ENCODE peak calls at places on chromosome 11, in six cellular contexts. E is heart right ventricle, S is lower leg skin, F is HL-60, I is cardiac muscle cell, Z is GM13977. D is an unnamed sample.

GRCh38 chr11:123525072-123525471 is 95.0 kb downstream of the GRAMD1B start:
- DNase-seq in Z (no peak), E (no peak), I (peak; percentile 9), F (no peak), S (no peak), D (no peak)

GRCh38 chr11:71179877-71180276 is 72.5 kb downstream of the SHANK2 start:
- DNase-seq in S (peak; percentile 40), Z (no peak), F (no peak), I (no peak), E (no peak), D (no peak)

GRCh38 chr11:64057890-64058289 is 22.2 kb downstream of the FLRT1 start:
- DNase-seq in E (no peak), F (no peak), I (no peak), S (no peak), Z (no peak), D (no peak)

GRCh38 chr11:72673943-72674828 is at the start of gene PDE2A:
- DNase-seq in Z (no peak), S (no peak), I (no peak), F (no peak), E (no peak), D (no peak)

GRCh38 chr11:6371825-6372224 is 18.4 kb upstream of the SMPD1 start:
- DNase-seq in F (no peak), Z (no peak), I (no peak), E (no peak), S (peak; percentile 25), D (no peak)

GRCh38 chr11:113923572-113923971 is 19.0 kb downstream of the HTR3B start:
- DNase-seq in F (no peak), E (no peak), Z (no peak), S (no peak), I (no peak), D (no peak)

GRCh38 chr11:64694821-64695365 is 28.1 kb downstream of the NRXN2 start:
- DNase-seq in S (no peak), Z (peak; percentile 67), F (no peak), E (no peak), I (peak; percentile 23), D (no peak)

GRCh38 chr11:13287681-13288080 is 10.1 kb downstream of the BMAL1 start:
- DNase-seq in S (no peak), I (no peak), F (no peak), Z (no peak), E (no peak), D (no peak)

GRCh38 chr11:93935826-93936225 is 85.3 kb upstream of the HEPHL1 start:
- DNase-seq in F (no peak), S (no peak), I (no peak), Z (no peak), E (no peak), D (peak; percentile 61)

GRCh38 chr11:130874955-130875531 is 41.2 kb downstream of the SNX19 start:
- DNase-seq in F (no peak), Z (no peak), I (no peak), E (no peak), S (no peak), D (no peak)

GRCh38 chr11:64724863-64725535 is 2.0 kb upstream of the NRXN2 start:
- DNase-seq in Z (no peak), F (no peak), S (no peak), E (no peak), I (no peak), D (no peak)

GRCh38 chr11:127485541-127485940 is 485.0 kb upstream of the KIRREL3 start:
- DNase-seq in F (no peak), E (no peak), S (no peak), I (no peak), Z (no peak), D (no peak)

GRCh38 chr11:123973816-123974215 is 3.8 kb downstream of the OR10S1 start:
- DNase-seq in E (no peak), Z (no peak), S (no peak), I (no peak), F (no peak), D (no peak)

GRCh38 chr11:16215352-16215751 is 141.0 kb downstream of the SOX6 start:
- DNase-seq in F (no peak), E (no peak), I (no peak), S (no peak), Z (no peak), D (no peak)

GRCh38 chr11:67022961-67023956 is at the start of gene SYT12:
- DNase-seq in I (peak; percentile 43), Z (no peak), S (no peak), E (no peak), F (no peak), D (no peak)

GRCh38 chr11:13525257-13525656 is 29.5 kb upstream of the PTH start:
- DNase-seq in I (no peak), E (no peak), Z (no peak), S (no peak), F (no peak), D (no peak)

GRCh38 chr11:107697291-107697690 is 14.6 kb downstream of the SLN start:
- DNase-seq in F (no peak), Z (no peak), E (no peak), I (no peak), S (no peak), D (no peak)

GRCh38 chr11:7643323-7643722 is 30.0 kb downstream of the CYB5R2 start:
- DNase-seq in E (no peak), F (no peak), I (no peak), S (no peak), Z (no peak), D (no peak)

GRCh38 chr11:33742249-33742851 is 6.1 kb upstream of the CD59 start:
- DNase-seq in S (no peak), Z (no peak), F (no peak), E (no peak), I (no peak), D (no peak)

GRCh38 chr11:15580056-15580774 is 465.5 kb downstream of the INSC start:
- DNase-seq in E (no peak), Z (no peak), I (no peak), S (no peak), F (peak; percentile 78), D (no peak)

GRCh38 chr11:32829680-32830412 is at the start of gene PRRG4:
- DNase-seq in E (peak; percentile 35), Z (peak; percentile 85), S (peak; percentile 93), F (peak; percentile 80), I (peak; percentile 62), D (peak; percentile 56)

GRCh38 chr11:104678408-104678807 is 219.9 kb downstream of the CASP12 start:
- DNase-seq in I (no peak), S (no peak), F (no peak), Z (no peak), E (no peak), D (no peak)

GRCh38 chr11:9875402-9875801 is 211.5 kb downstream of the SWAP70 start:
- DNase-seq in Z (no peak), E (no peak), S (no peak), I (no peak), F (no peak), D (no peak)

GRCh38 chr11:92653448-92653847 is 316.0 kb upstream of the MTNR1B start:
- DNase-seq in F (no peak), E (no peak), S (no peak), Z (no peak), I (no peak), D (no peak)
- TF ChIP-seq CTCF in F (no peak), E (no peak), S (no peak), Z (no peak), I (no peak), D (no peak)

DNA sequence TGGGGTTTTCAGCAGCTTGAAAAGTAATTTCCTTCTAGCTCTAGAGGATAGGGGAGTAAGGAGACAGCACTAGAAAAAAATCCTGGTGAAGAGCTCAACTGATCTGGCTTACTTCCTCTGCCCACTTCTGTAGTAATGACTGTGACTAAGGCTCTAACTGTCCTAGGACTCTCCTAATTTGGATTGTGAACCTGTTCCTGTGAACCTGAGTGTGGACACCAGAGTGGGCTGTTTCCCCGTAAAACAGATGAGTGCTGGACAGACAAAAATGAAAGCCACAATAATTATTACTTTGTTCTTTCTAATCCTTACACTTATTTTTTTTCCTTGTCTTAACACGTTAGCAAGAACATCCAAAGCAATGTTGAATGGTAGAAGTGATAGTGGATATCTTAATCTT is 154.1 kb downstream of the AASDHPPT start:
- DNase-seq in Z (no peak), I (no peak), S (no peak), E (no peak), F (no peak), D (no peak)
- TF ChIP-seq CTCF in Z (no peak), I (peak; percentile 40), S (no peak), E (peak; percentile 24), F (no peak), D (no peak)

GRCh38 chr11:34788642-34789041 is 127.5 kb downstream of the APIP start:
- DNase-seq in E (no peak), S (no peak), I (no peak), Z (no peak), F (no peak), D (peak; percentile 8)

GRCh38 chr11:34792143-34792542 is 124.0 kb downstream of the APIP start:
- DNase-seq in S (no peak), F (no peak), E (no peak), I (no peak), Z (no peak), D (no peak)

GRCh38 chr11:34789196-34789834 is 126.9 kb downstream of the APIP start:
- DNase-seq in F (no peak), S (no peak), E (no peak), I (no peak), Z (no peak), D (no peak)

GRCh38 chr11:34791725-34792124 is 124.5 kb downstream of the APIP start:
- DNase-seq in S (no peak), Z (peak; percentile 14), F (no peak), I (no peak), E (no peak), D (no peak)

DNA sequence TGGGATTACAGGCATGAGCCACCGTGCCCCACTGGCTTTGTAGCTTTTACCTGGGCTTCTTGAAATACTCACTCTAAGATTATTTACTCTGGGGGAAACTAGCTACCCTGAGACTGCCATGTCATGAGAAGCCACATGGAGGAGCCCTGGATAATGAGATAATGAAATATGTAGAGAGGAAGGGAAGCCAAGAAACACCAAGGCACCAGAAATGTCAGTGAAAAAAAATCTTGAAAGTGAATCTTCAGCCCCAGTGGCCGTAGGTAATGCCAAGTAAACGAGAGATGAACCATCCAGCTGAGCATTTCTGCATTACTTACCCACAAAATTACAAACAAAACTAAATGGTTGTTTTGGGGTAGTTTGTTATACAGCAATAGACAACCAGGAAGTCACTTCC is 125.6 kb downstream of the APIP start:
- DNase-seq in Z (no peak), E (no peak), I (no peak), S (no peak), F (no peak), D (no peak)
- TF ChIP-seq CTCF in Z (no peak), E (peak; percentile 15), I (peak; percentile 19), S (no peak), F (no peak), D (peak; percentile 9)

DNA sequence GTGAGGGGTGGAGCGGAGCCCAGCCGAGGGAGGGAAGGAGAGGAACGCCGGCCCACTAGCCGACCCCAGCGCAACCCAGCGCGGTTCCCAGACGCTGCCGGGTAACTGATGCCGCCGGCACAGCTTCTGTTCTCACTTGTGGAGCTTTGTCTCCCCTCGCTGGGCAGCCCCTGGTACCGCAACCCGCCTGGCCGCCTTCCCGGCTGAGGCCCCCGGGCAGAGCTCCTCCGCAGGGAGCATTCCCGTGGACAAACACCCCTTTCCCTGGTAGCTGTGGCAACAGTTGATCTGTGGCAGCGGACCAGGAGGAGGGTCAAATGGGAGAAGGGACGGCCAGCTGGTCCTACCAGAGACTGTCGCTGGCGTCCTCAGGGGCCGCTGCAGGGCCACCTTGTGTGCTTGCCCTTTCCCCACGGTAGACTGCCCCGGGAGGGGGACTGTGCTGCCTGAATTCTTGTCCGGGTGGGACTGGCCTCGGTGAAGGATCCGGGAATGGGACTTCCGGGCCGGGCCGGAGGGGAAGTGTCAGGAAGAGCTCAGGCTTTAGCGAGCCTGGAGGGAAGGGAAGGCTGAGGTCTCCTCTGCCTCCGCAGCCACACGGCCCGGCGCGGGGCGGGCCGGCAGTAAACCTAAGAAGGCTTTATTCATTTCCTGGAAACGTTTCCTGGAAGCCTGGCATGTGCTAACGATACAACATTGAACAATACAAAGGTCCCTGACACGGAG is 468.0 kb downstream of the OPCML start:
- DNase-seq in F (peak; percentile 16), S (peak; percentile 92), Z (no peak), I (peak; percentile 90), E (peak; percentile 69), D (peak; percentile 14)
- TF ChIP-seq CTCF in F (no peak), S (no peak), Z (peak; percentile 26), I (peak; percentile 71), E (peak; percentile 76), D (peak; percentile 37)

D was measured in LNCaP clone FGC.